ENCODE peak calls at places on chromosomes 4 and X, in ten cellular contexts. Z is right lobe of liver, T is A549, R is stomach, F is esophagus squamous epithelium, W is heart left ventricle, N is esophagus muscularis mucosa, Q is uterus, X is transverse colon, J is HCT116. O is an unnamed sample.

GRCh38 chr4:74206088-74206826 is 48.3 kb downstream of the MTHFD2L start:
- DNase-seq in Z (no peak), T (no peak), R (no peak), F (no peak), W (no peak), N (no peak), Q (no peak), X (no peak), J (no peak), O (peak; percentile 43)

GRCh38 chr4:147360301-147360700 is 120.6 kb upstream of the EDNRA start:
- DNase-seq in Z (no peak), T (no peak), R (no peak), F (no peak), W (no peak), N (no peak), Q (no peak), X (no peak), J (no peak), O (no peak)

GRCh38 chr4:25955705-25956104 is 41.7 kb downstream of the SMIM20 start:
- DNase-seq in Z (no peak), T (no peak), R (no peak), F (no peak), W (no peak), N (no peak), Q (no peak), X (no peak), J (no peak), O (no peak)

GRCh38 chr4:39616651-39617050 is 22.0 kb downstream of the SMIM14 start:
- DNase-seq in Z (no peak), T (no peak), R (no peak), F (no peak), W (no peak), N (no peak), Q (no peak), X (no peak), J (no peak), O (no peak)

GRCh38 chr4:185238750-185239149 is 29.4 kb downstream of the SNX25 start:
- DNase-seq in Z (no peak), T (no peak), R (no peak), F (no peak), W (no peak), N (no peak), Q (no peak), X (no peak), J (no peak), O (no peak)

GRCh38 chrX:29422034-29422433 is 793.3 kb upstream of the MAGEB2 start:
- DNase-seq in Z (no peak), T (no peak), R (no peak), F (no peak), W (no peak), N (no peak), Q (no peak), X (no peak), J (no peak), O (no peak)

GRCh38 chr4:37073226-37073840 is 171.2 kb upstream of the NWD2 start:
- DNase-seq in Z (no peak), T (no peak), R (no peak), F (no peak), W (no peak), N (no peak), Q (no peak), X (no peak), J (no peak), O (no peak)

GRCh38 chr4:80111276-80111675 is 38.2 kb upstream of the ANTXR2 start:
- DNase-seq in Z (no peak), T (no peak), R (no peak), F (no peak), W (no peak), N (no peak), Q (no peak), X (no peak), J (no peak), O (no peak)

GRCh38 chrX:10156199-10157031 is at the start of gene CLCN4:
- DNase-seq in Z (peak; percentile 74), T (peak; percentile 59), R (peak; percentile 70), F (no peak), W (peak; percentile 83), N (no peak), Q (no peak), X (peak; percentile 52), J (peak; percentile 10), O (peak; percentile 64)

GRCh38 chr4:23923141-23923540 is 33.3 kb upstream of the PPARGC1A start:
- DNase-seq in Z (no peak), T (no peak), R (no peak), F (no peak), W (no peak), N (no peak), Q (no peak), X (no peak), J (no peak), O (no peak)

GRCh38 chrX:57137481-57137880 is 284 bp upstream of the SPIN2A start:
- DNase-seq in Z (no peak), T (no peak), R (no peak), F (no peak), W (no peak), N (no peak), Q (no peak), X (no peak), J (no peak), O (no peak)

GRCh38 chrX:40054793-40055192 is 43.0 kb downstream of the BCOR start:
- DNase-seq in Z (no peak), T (no peak), R (no peak), F (no peak), W (no peak), N (no peak), Q (no peak), X (no peak), J (no peak), O (no peak)

GRCh38 chrX:17078031-17078730 is 131.7 kb downstream of the REPS2 start:
- DNase-seq in Z (no peak), T (no peak), R (no peak), F (no peak), W (no peak), N (no peak), Q (no peak), X (no peak), J (no peak), O (no peak)

GRCh38 chr4:87118826-87119225 is 101.6 kb downstream of the KLHL8 start:
- DNase-seq in Z (no peak), T (no peak), R (no peak), F (no peak), W (no peak), N (no peak), Q (no peak), X (no peak), J (no peak), O (no peak)

DNA sequence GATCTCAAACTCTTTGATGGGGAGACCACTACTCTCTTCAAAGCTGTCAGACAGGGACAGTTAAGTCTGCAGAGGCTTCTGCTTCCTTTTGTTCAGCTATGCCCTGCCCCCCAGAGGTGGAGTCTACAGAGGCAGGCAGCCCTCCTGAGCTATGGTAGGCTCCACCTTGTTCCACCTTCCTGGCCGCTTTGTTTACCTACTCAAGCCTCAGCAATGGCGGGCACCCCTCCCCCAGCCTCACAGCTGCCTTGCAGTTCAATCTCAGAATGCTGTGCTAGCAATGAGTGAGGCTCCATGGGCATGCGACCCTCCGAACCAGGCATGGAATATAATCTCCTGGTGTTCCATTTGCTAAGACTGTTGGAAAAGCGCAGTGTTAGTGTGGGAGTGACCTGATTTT is 42.1 kb upstream of the UGT2B10 start:
- DNase-seq in Z (no peak), T (no peak), R (no peak), F (no peak), W (no peak), N (no peak), Q (no peak), X (no peak), J (no peak), O (no peak)
- H3K27ac ChIP-seq in Z (no peak overlapping the region), T (no peak overlapping the region), R (no peak overlapping the region), F (no peak overlapping the region), W (no peak overlapping the region), N (no peak overlapping the region), Q (no peak overlapping the region), X (no peak overlapping the region), J (no peak overlapping the region), O (no peak overlapping the region)

GRCh38 chrX:118729043-118729652 is 1.7 kb downstream of the IL13RA1 start:
- DNase-seq in Z (no peak), T (no peak), R (no peak), F (no peak), W (no peak), N (no peak), Q (no peak), X (no peak), J (no peak), O (no peak)

GRCh38 chrX:118724775-118725174 is 2.6 kb upstream of the IL13RA1 start:
- DNase-seq in Z (no peak), T (peak; percentile 15), R (no peak), F (no peak), W (no peak), N (no peak), Q (no peak), X (no peak), J (no peak), O (no peak)

GRCh38 chrX:118724352-118724751 is 3.1 kb upstream of the IL13RA1 start:
- DNase-seq in Z (no peak), T (no peak), R (no peak), F (no peak), W (no peak), N (no peak), Q (no peak), X (no peak), J (no peak), O (no peak)

GRCh38 chrX:118727686-118728339 is 407 bp downstream of the IL13RA1 start:
- DNase-seq in Z (peak; percentile 71), T (no peak), R (peak; percentile 43), F (no peak), W (peak; percentile 42), N (no peak), Q (peak; percentile 25), X (peak; percentile 46), J (no peak), O (peak; percentile 35)

GRCh38 chrX:118726887-118727685 is at the start of gene IL13RA1:
- DNase-seq in Z (peak; percentile 84), T (peak; percentile 74), R (peak; percentile 86), F (no peak), W (peak; percentile 86), N (peak; percentile 92), Q (peak; percentile 76), X (peak; percentile 85), J (peak; percentile 60), O (peak; percentile 73)
- TF ChIP-seq POLR2A in Z (peak; percentile 73), T (peak; percentile 65), R (no peak), F (peak; percentile 77), W (no peak), N (no peak), Q (peak; percentile 48), X (peak; percentile 56), J (no peak), O (no peak)

DNA sequence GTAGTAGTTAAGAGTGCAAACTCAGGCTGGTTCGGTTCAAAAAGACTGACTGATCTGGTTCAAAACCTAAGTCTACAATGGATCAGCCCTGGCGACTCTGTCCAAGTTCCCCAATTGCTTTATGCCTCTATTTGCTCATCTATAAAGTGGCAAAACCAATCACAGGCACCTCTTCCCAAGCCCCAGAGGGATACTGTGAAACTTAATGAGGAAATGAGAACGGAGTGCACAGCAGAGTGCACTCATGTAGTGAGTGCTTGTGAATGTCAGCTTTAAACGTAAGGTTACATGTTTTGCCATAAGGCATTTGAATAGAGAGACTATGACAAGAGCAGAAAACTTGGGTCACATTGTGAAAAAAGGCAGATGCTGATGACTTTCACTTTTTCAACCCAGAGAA is 199.7 kb upstream of the KLF3 start:
- DNase-seq in Z (no peak), T (no peak), R (no peak), F (no peak), W (no peak), N (peak; percentile 66), Q (no peak), X (no peak), J (no peak), O (no peak)
- H3K27ac ChIP-seq in Z (no peak overlapping the region), T (no peak overlapping the region), R (no peak overlapping the region), F (no peak overlapping the region), W (no peak overlapping the region), N (no peak overlapping the region), Q (no peak overlapping the region), X (no peak overlapping the region), J (no peak overlapping the region), O (no peak overlapping the region)

GRCh38 chr4:81319657-81320056 is 104.6 kb upstream of the PRKG2 start:
- DNase-seq in Z (no peak), T (no peak), R (no peak), F (no peak), W (no peak), N (no peak), Q (no peak), X (peak; percentile 13), J (no peak), O (no peak)
- TF ChIP-seq POLR2A in Z (no peak), T (no peak), R (no peak), F (no peak), W (no peak), N (no peak), Q (no peak), X (no peak), J (no peak), O (no peak)